ENCODE peak calls at places on chromosomes 13 and 19, in eight cellular contexts. One of them, this sample, is unnamed.

GRCh38 chr19:24140099-24140498 is 53.1 kb downstream of the ZNF254 start:
- ATAC-seq in aorta: no peak
- ATAC-seq in activated naive CD8-positive, alpha-beta T cell treated with anti-CD3 and anti-CD28 coated beads, Interleukin-2, amount 10 ng/mL, durations not matched to agents 7 days and 5 days: no peak
- ATAC-seq in effector memory CD8-positive, alpha-beta T cell: no peak
- ATAC-seq in pancreas: no peak
- ATAC-seq in K562: no peak
- ATAC-seq in T-cell: no peak
- ATAC-seq in activated naive CD4-positive, alpha-beta T cell treated with anti-CD3 and anti-CD28 coated beads, Interleukin-2, amount 50 U/mL, for 72 hours: no peak
- ATAC-seq in this sample: peak

GRCh38 chr13:75440100-75440499 is 41.9 kb downstream of the TBC1D4 start:
- ATAC-seq in aorta: no peak
- ATAC-seq in activated naive CD8-positive, alpha-beta T cell treated with anti-CD3 and anti-CD28 coated beads, Interleukin-2, amount 10 ng/mL, durations not matched to agents 7 days and 5 days: no peak
- ATAC-seq in effector memory CD8-positive, alpha-beta T cell: no peak
- ATAC-seq in pancreas: peak
- ATAC-seq in K562: peak
- ATAC-seq in T-cell: no peak
- ATAC-seq in activated naive CD4-positive, alpha-beta T cell treated with anti-CD3 and anti-CD28 coated beads, Interleukin-2, amount 50 U/mL, for 72 hours: no peak
- ATAC-seq in this sample: no peak

GRCh38 chr19:7806234-7806633 is 23.8 kb upstream of the EVI5L start:
- ATAC-seq in aorta: no peak
- ATAC-seq in activated naive CD8-positive, alpha-beta T cell treated with anti-CD3 and anti-CD28 coated beads, Interleukin-2, amount 10 ng/mL, durations not matched to agents 7 days and 5 days: no peak
- ATAC-seq in effector memory CD8-positive, alpha-beta T cell: no peak
- ATAC-seq in pancreas: no peak
- ATAC-seq in K562: no peak
- ATAC-seq in T-cell: no peak
- ATAC-seq in activated naive CD4-positive, alpha-beta T cell treated with anti-CD3 and anti-CD28 coated beads, Interleukin-2, amount 50 U/mL, for 72 hours: no peak
- ATAC-seq in this sample: no peak

GRCh38 chr13:68727165-68727564 is 1380.5 kb upstream of the ATXN8OS start:
- ATAC-seq in aorta: no peak
- ATAC-seq in activated naive CD8-positive, alpha-beta T cell treated with anti-CD3 and anti-CD28 coated beads, Interleukin-2, amount 10 ng/mL, durations not matched to agents 7 days and 5 days: no peak
- ATAC-seq in effector memory CD8-positive, alpha-beta T cell: no peak
- ATAC-seq in pancreas: no peak
- ATAC-seq in K562: no peak
- ATAC-seq in T-cell: no peak
- ATAC-seq in activated naive CD4-positive, alpha-beta T cell treated with anti-CD3 and anti-CD28 coated beads, Interleukin-2, amount 50 U/mL, for 72 hours: no peak
- ATAC-seq in this sample: no peak

GRCh38 chr13:39682788-39683187 is 27.3 kb downstream of the COG6 start:
- ATAC-seq in aorta: no peak
- ATAC-seq in activated naive CD8-positive, alpha-beta T cell treated with anti-CD3 and anti-CD28 coated beads, Interleukin-2, amount 10 ng/mL, durations not matched to agents 7 days and 5 days: no peak
- ATAC-seq in effector memory CD8-positive, alpha-beta T cell: no peak
- ATAC-seq in pancreas: no peak
- ATAC-seq in K562: no peak
- ATAC-seq in T-cell: no peak
- ATAC-seq in activated naive CD4-positive, alpha-beta T cell treated with anti-CD3 and anti-CD28 coated beads, Interleukin-2, amount 50 U/mL, for 72 hours: no peak
- ATAC-seq in this sample: no peak

GRCh38 chr13:46100191-46100877 is 4.5 kb downstream of the CPB2 start:
- ATAC-seq in aorta: no peak
- ATAC-seq in activated naive CD8-positive, alpha-beta T cell treated with anti-CD3 and anti-CD28 coated beads, Interleukin-2, amount 10 ng/mL, durations not matched to agents 7 days and 5 days: no peak
- ATAC-seq in effector memory CD8-positive, alpha-beta T cell: no peak
- ATAC-seq in pancreas: no peak
- ATAC-seq in K562: peak
- ATAC-seq in T-cell: no peak
- ATAC-seq in activated naive CD4-positive, alpha-beta T cell treated with anti-CD3 and anti-CD28 coated beads, Interleukin-2, amount 50 U/mL, for 72 hours: no peak
- ATAC-seq in this sample: no peak

GRCh38 chr19:54477650-54478049 is 4.6 kb upstream of the CDC42EP5 start:
- ATAC-seq in aorta: no peak
- ATAC-seq in activated naive CD8-positive, alpha-beta T cell treated with anti-CD3 and anti-CD28 coated beads, Interleukin-2, amount 10 ng/mL, durations not matched to agents 7 days and 5 days: no peak
- ATAC-seq in effector memory CD8-positive, alpha-beta T cell: no peak
- ATAC-seq in pancreas: no peak
- ATAC-seq in K562: peak
- ATAC-seq in T-cell: no peak
- ATAC-seq in activated naive CD4-positive, alpha-beta T cell treated with anti-CD3 and anti-CD28 coated beads, Interleukin-2, amount 50 U/mL, for 72 hours: no peak
- ATAC-seq in this sample: no peak

GRCh38 chr13:22137361-22138050 is 466.6 kb downstream of the FGF9 start:
- ATAC-seq in aorta: no peak
- ATAC-seq in activated naive CD8-positive, alpha-beta T cell treated with anti-CD3 and anti-CD28 coated beads, Interleukin-2, amount 10 ng/mL, durations not matched to agents 7 days and 5 days: no peak
- ATAC-seq in effector memory CD8-positive, alpha-beta T cell: no peak
- ATAC-seq in pancreas: no peak
- ATAC-seq in K562: no peak
- ATAC-seq in T-cell: no peak
- ATAC-seq in activated naive CD4-positive, alpha-beta T cell treated with anti-CD3 and anti-CD28 coated beads, Interleukin-2, amount 50 U/mL, for 72 hours: no peak
- ATAC-seq in this sample: no peak

GRCh38 chr13:24165746-24166145 is 5.2 kb downstream of the SPATA13 start:
- ATAC-seq in aorta: no peak
- ATAC-seq in activated naive CD8-positive, alpha-beta T cell treated with anti-CD3 and anti-CD28 coated beads, Interleukin-2, amount 10 ng/mL, durations not matched to agents 7 days and 5 days: no peak
- ATAC-seq in effector memory CD8-positive, alpha-beta T cell: no peak
- ATAC-seq in pancreas: no peak
- ATAC-seq in K562: no peak
- ATAC-seq in T-cell: no peak
- ATAC-seq in activated naive CD4-positive, alpha-beta T cell treated with anti-CD3 and anti-CD28 coated beads, Interleukin-2, amount 50 U/mL, for 72 hours: no peak
- ATAC-seq in this sample: no peak

GRCh38 chr19:8567522-8568172 is 9.6 kb downstream of the MYO1F start:
- ATAC-seq in aorta: peak
- ATAC-seq in activated naive CD8-positive, alpha-beta T cell treated with anti-CD3 and anti-CD28 coated beads, Interleukin-2, amount 10 ng/mL, durations not matched to agents 7 days and 5 days: no peak
- ATAC-seq in effector memory CD8-positive, alpha-beta T cell: no peak
- ATAC-seq in pancreas: peak
- ATAC-seq in K562: no peak
- ATAC-seq in T-cell: no peak
- ATAC-seq in activated naive CD4-positive, alpha-beta T cell treated with anti-CD3 and anti-CD28 coated beads, Interleukin-2, amount 50 U/mL, for 72 hours: no peak
- ATAC-seq in this sample: peak

GRCh38 chr13:91031508-91031907 is 316.0 kb upstream of the MIR17HG start:
- ATAC-seq in aorta: no peak
- ATAC-seq in activated naive CD8-positive, alpha-beta T cell treated with anti-CD3 and anti-CD28 coated beads, Interleukin-2, amount 10 ng/mL, durations not matched to agents 7 days and 5 days: no peak
- ATAC-seq in effector memory CD8-positive, alpha-beta T cell: no peak
- ATAC-seq in pancreas: no peak
- ATAC-seq in K562: peak
- ATAC-seq in T-cell: no peak
- ATAC-seq in activated naive CD4-positive, alpha-beta T cell treated with anti-CD3 and anti-CD28 coated beads, Interleukin-2, amount 50 U/mL, for 72 hours: no peak
- ATAC-seq in this sample: no peak

GRCh38 chr13:26584713-26585112 is 27.2 kb downstream of the WASF3 start:
- ATAC-seq in aorta: no peak
- ATAC-seq in activated naive CD8-positive, alpha-beta T cell treated with anti-CD3 and anti-CD28 coated beads, Interleukin-2, amount 10 ng/mL, durations not matched to agents 7 days and 5 days: no peak
- ATAC-seq in effector memory CD8-positive, alpha-beta T cell: no peak
- ATAC-seq in pancreas: no peak
- ATAC-seq in K562: no peak
- ATAC-seq in T-cell: no peak
- ATAC-seq in activated naive CD4-positive, alpha-beta T cell treated with anti-CD3 and anti-CD28 coated beads, Interleukin-2, amount 50 U/mL, for 72 hours: no peak
- ATAC-seq in this sample: no peak

GRCh38 chr13:31063734-31064133 is 98.0 kb downstream of the HSPH1 start:
- ATAC-seq in aorta: no peak
- ATAC-seq in activated naive CD8-positive, alpha-beta T cell treated with anti-CD3 and anti-CD28 coated beads, Interleukin-2, amount 10 ng/mL, durations not matched to agents 7 days and 5 days: no peak
- ATAC-seq in effector memory CD8-positive, alpha-beta T cell: no peak
- ATAC-seq in pancreas: no peak
- ATAC-seq in K562: no peak
- ATAC-seq in T-cell: no peak
- ATAC-seq in activated naive CD4-positive, alpha-beta T cell treated with anti-CD3 and anti-CD28 coated beads, Interleukin-2, amount 50 U/mL, for 72 hours: peak
- ATAC-seq in this sample: no peak

GRCh38 chr13:79560954-79561353 is 80.0 kb downstream of the NDFIP2 start:
- ATAC-seq in aorta: no peak
- ATAC-seq in activated naive CD8-positive, alpha-beta T cell treated with anti-CD3 and anti-CD28 coated beads, Interleukin-2, amount 10 ng/mL, durations not matched to agents 7 days and 5 days: no peak
- ATAC-seq in effector memory CD8-positive, alpha-beta T cell: no peak
- ATAC-seq in pancreas: no peak
- ATAC-seq in K562: peak
- ATAC-seq in T-cell: no peak
- ATAC-seq in activated naive CD4-positive, alpha-beta T cell treated with anti-CD3 and anti-CD28 coated beads, Interleukin-2, amount 50 U/mL, for 72 hours: peak
- ATAC-seq in this sample: no peak

GRCh38 chr13:93473441-93474270 is 247.0 kb downstream of the GPC6 start:
- ATAC-seq in aorta: no peak
- ATAC-seq in activated naive CD8-positive, alpha-beta T cell treated with anti-CD3 and anti-CD28 coated beads, Interleukin-2, amount 10 ng/mL, durations not matched to agents 7 days and 5 days: no peak
- ATAC-seq in effector memory CD8-positive, alpha-beta T cell: no peak
- ATAC-seq in pancreas: no peak
- ATAC-seq in K562: no peak
- ATAC-seq in T-cell: no peak
- ATAC-seq in activated naive CD4-positive, alpha-beta T cell treated with anti-CD3 and anti-CD28 coated beads, Interleukin-2, amount 50 U/mL, for 72 hours: no peak
- ATAC-seq in this sample: no peak

GRCh38 chr13:27997904-27998522 is 9.5 kb upstream of the URAD start:
- ATAC-seq in aorta: no peak
- ATAC-seq in activated naive CD8-positive, alpha-beta T cell treated with anti-CD3 and anti-CD28 coated beads, Interleukin-2, amount 10 ng/mL, durations not matched to agents 7 days and 5 days: peak
- ATAC-seq in effector memory CD8-positive, alpha-beta T cell: no peak
- ATAC-seq in pancreas: peak
- ATAC-seq in K562: peak
- ATAC-seq in T-cell: peak
- ATAC-seq in activated naive CD4-positive, alpha-beta T cell treated with anti-CD3 and anti-CD28 coated beads, Interleukin-2, amount 50 U/mL, for 72 hours: peak
- ATAC-seq in this sample: peak

GRCh38 chr13:30619731-30620130 is 2.0 kb downstream of the USPL1 start:
- ATAC-seq in aorta: no peak
- ATAC-seq in activated naive CD8-positive, alpha-beta T cell treated with anti-CD3 and anti-CD28 coated beads, Interleukin-2, amount 10 ng/mL, durations not matched to agents 7 days and 5 days: no peak
- ATAC-seq in effector memory CD8-positive, alpha-beta T cell: no peak
- ATAC-seq in pancreas: no peak
- ATAC-seq in K562: no peak
- ATAC-seq in T-cell: no peak
- ATAC-seq in activated naive CD4-positive, alpha-beta T cell treated with anti-CD3 and anti-CD28 coated beads, Interleukin-2, amount 50 U/mL, for 72 hours: no peak
- ATAC-seq in this sample: no peak

GRCh38 chr19:35044317-35045117 is 3.0 kb downstream of the HPN start:
- ATAC-seq in aorta: no peak
- ATAC-seq in activated naive CD8-positive, alpha-beta T cell treated with anti-CD3 and anti-CD28 coated beads, Interleukin-2, amount 10 ng/mL, durations not matched to agents 7 days and 5 days: no peak
- ATAC-seq in effector memory CD8-positive, alpha-beta T cell: no peak
- ATAC-seq in pancreas: no peak
- ATAC-seq in K562: no peak
- ATAC-seq in T-cell: no peak
- ATAC-seq in activated naive CD4-positive, alpha-beta T cell treated with anti-CD3 and anti-CD28 coated beads, Interleukin-2, amount 50 U/mL, for 72 hours: no peak
- ATAC-seq in this sample: no peak

GRCh38 chr13:30569901-30570576 is 47.7 kb upstream of the USPL1 start:
- ATAC-seq in aorta: peak
- ATAC-seq in activated naive CD8-positive, alpha-beta T cell treated with anti-CD3 and anti-CD28 coated beads, Interleukin-2, amount 10 ng/mL, durations not matched to agents 7 days and 5 days: no peak
- ATAC-seq in effector memory CD8-positive, alpha-beta T cell: no peak
- ATAC-seq in pancreas: peak
- ATAC-seq in K562: peak
- ATAC-seq in T-cell: no peak
- ATAC-seq in activated naive CD4-positive, alpha-beta T cell treated with anti-CD3 and anti-CD28 coated beads, Interleukin-2, amount 50 U/mL, for 72 hours: peak
- ATAC-seq in this sample: peak

GRCh38 chr13:98992355-98992754 is 14.5 kb upstream of the DOCK9 start:
- ATAC-seq in aorta: no peak
- ATAC-seq in activated naive CD8-positive, alpha-beta T cell treated with anti-CD3 and anti-CD28 coated beads, Interleukin-2, amount 10 ng/mL, durations not matched to agents 7 days and 5 days: no peak
- ATAC-seq in effector memory CD8-positive, alpha-beta T cell: no peak
- ATAC-seq in pancreas: no peak
- ATAC-seq in K562: no peak
- ATAC-seq in T-cell: no peak
- ATAC-seq in activated naive CD4-positive, alpha-beta T cell treated with anti-CD3 and anti-CD28 coated beads, Interleukin-2, amount 50 U/mL, for 72 hours: no peak
- ATAC-seq in this sample: no peak

GRCh38 chr19:45834970-45835369 is 19.9 kb upstream of the RSPH6A start:
- ATAC-seq in aorta: no peak
- ATAC-seq in activated naive CD8-positive, alpha-beta T cell treated with anti-CD3 and anti-CD28 coated beads, Interleukin-2, amount 10 ng/mL, durations not matched to agents 7 days and 5 days: no peak
- ATAC-seq in effector memory CD8-positive, alpha-beta T cell: no peak
- ATAC-seq in pancreas: no peak
- ATAC-seq in K562: no peak
- ATAC-seq in T-cell: no peak
- ATAC-seq in activated naive CD4-positive, alpha-beta T cell treated with anti-CD3 and anti-CD28 coated beads, Interleukin-2, amount 50 U/mL, for 72 hours: no peak
- ATAC-seq in this sample: no peak

GRCh38 chr13:27593267-27593666 is 27.1 kb downstream of the LNX2 start:
- ATAC-seq in aorta: no peak
- ATAC-seq in activated naive CD8-positive, alpha-beta T cell treated with anti-CD3 and anti-CD28 coated beads, Interleukin-2, amount 10 ng/mL, durations not matched to agents 7 days and 5 days: no peak
- ATAC-seq in effector memory CD8-positive, alpha-beta T cell: no peak
- ATAC-seq in pancreas: no peak
- ATAC-seq in K562: no peak
- ATAC-seq in T-cell: no peak
- ATAC-seq in activated naive CD4-positive, alpha-beta T cell treated with anti-CD3 and anti-CD28 coated beads, Interleukin-2, amount 50 U/mL, for 72 hours: peak
- ATAC-seq in this sample: no peak

GRCh38 chr19:11179716-11180297 is 17.5 kb downstream of the KANK2 start:
- ATAC-seq in aorta: no peak
- ATAC-seq in activated naive CD8-positive, alpha-beta T cell treated with anti-CD3 and anti-CD28 coated beads, Interleukin-2, amount 10 ng/mL, durations not matched to agents 7 days and 5 days: no peak
- ATAC-seq in effector memory CD8-positive, alpha-beta T cell: peak
- ATAC-seq in pancreas: no peak
- ATAC-seq in K562: no peak
- ATAC-seq in T-cell: no peak
- ATAC-seq in activated naive CD4-positive, alpha-beta T cell treated with anti-CD3 and anti-CD28 coated beads, Interleukin-2, amount 50 U/mL, for 72 hours: no peak
- ATAC-seq in this sample: no peak

GRCh38 chr13:114222461-114222968 is 12.2 kb upstream of the CDC16 start:
- ATAC-seq in aorta: peak
- ATAC-seq in activated naive CD8-positive, alpha-beta T cell treated with anti-CD3 and anti-CD28 coated beads, Interleukin-2, amount 10 ng/mL, durations not matched to agents 7 days and 5 days: no peak
- ATAC-seq in effector memory CD8-positive, alpha-beta T cell: no peak
- ATAC-seq in pancreas: peak
- ATAC-seq in K562: peak
- ATAC-seq in T-cell: no peak
- ATAC-seq in activated naive CD4-positive, alpha-beta T cell treated with anti-CD3 and anti-CD28 coated beads, Interleukin-2, amount 50 U/mL, for 72 hours: no peak
- ATAC-seq in this sample: peak

GRCh38 chr19:11421607-11422098 is 2.5 kb upstream of the RGL3 start:
- ATAC-seq in aorta: peak
- ATAC-seq in activated naive CD8-positive, alpha-beta T cell treated with anti-CD3 and anti-CD28 coated beads, Interleukin-2, amount 10 ng/mL, durations not matched to agents 7 days and 5 days: peak
- ATAC-seq in effector memory CD8-positive, alpha-beta T cell: peak
- ATAC-seq in pancreas: peak
- ATAC-seq in K562: peak
- ATAC-seq in T-cell: peak
- ATAC-seq in activated naive CD4-positive, alpha-beta T cell treated with anti-CD3 and anti-CD28 coated beads, Interleukin-2, amount 50 U/mL, for 72 hours: peak
- ATAC-seq in this sample: peak

GRCh38 chr13:97224544-97225324 is 2.6 kb downstream of the MBNL2 start:
- ATAC-seq in aorta: no peak
- ATAC-seq in activated naive CD8-positive, alpha-beta T cell treated with anti-CD3 and anti-CD28 coated beads, Interleukin-2, amount 10 ng/mL, durations not matched to agents 7 days and 5 days: no peak
- ATAC-seq in effector memory CD8-positive, alpha-beta T cell: peak
- ATAC-seq in pancreas: peak
- ATAC-seq in K562: no peak
- ATAC-seq in T-cell: no peak
- ATAC-seq in activated naive CD4-positive, alpha-beta T cell treated with anti-CD3 and anti-CD28 coated beads, Interleukin-2, amount 50 U/mL, for 72 hours: peak
- ATAC-seq in this sample: no peak

GRCh38 chr19:1292419-1293151 is 6.9 kb downstream of the EFNA2 start:
- ATAC-seq in aorta: no peak
- ATAC-seq in activated naive CD8-positive, alpha-beta T cell treated with anti-CD3 and anti-CD28 coated beads, Interleukin-2, amount 10 ng/mL, durations not matched to agents 7 days and 5 days: no peak
- ATAC-seq in effector memory CD8-positive, alpha-beta T cell: no peak
- ATAC-seq in pancreas: no peak
- ATAC-seq in K562: no peak
- ATAC-seq in T-cell: no peak
- ATAC-seq in activated naive CD4-positive, alpha-beta T cell treated with anti-CD3 and anti-CD28 coated beads, Interleukin-2, amount 50 U/mL, for 72 hours: no peak
- ATAC-seq in this sample: no peak

GRCh38 chr19:2487780-2488330 is 11.9 kb downstream of the GADD45B start:
- ATAC-seq in aorta: no peak
- ATAC-seq in activated naive CD8-positive, alpha-beta T cell treated with anti-CD3 and anti-CD28 coated beads, Interleukin-2, amount 10 ng/mL, durations not matched to agents 7 days and 5 days: no peak
- ATAC-seq in effector memory CD8-positive, alpha-beta T cell: no peak
- ATAC-seq in pancreas: no peak
- ATAC-seq in K562: no peak
- ATAC-seq in T-cell: no peak
- ATAC-seq in activated naive CD4-positive, alpha-beta T cell treated with anti-CD3 and anti-CD28 coated beads, Interleukin-2, amount 50 U/mL, for 72 hours: no peak
- ATAC-seq in this sample: no peak

GRCh38 chr13:105410602-105411001 is 1124.9 kb downstream of the EFNB2 start:
- ATAC-seq in aorta: peak
- ATAC-seq in activated naive CD8-positive, alpha-beta T cell treated with anti-CD3 and anti-CD28 coated beads, Interleukin-2, amount 10 ng/mL, durations not matched to agents 7 days and 5 days: no peak
- ATAC-seq in effector memory CD8-positive, alpha-beta T cell: no peak
- ATAC-seq in pancreas: peak
- ATAC-seq in K562: no peak
- ATAC-seq in T-cell: no peak
- ATAC-seq in activated naive CD4-positive, alpha-beta T cell treated with anti-CD3 and anti-CD28 coated beads, Interleukin-2, amount 50 U/mL, for 72 hours: no peak
- ATAC-seq in this sample: no peak